ENCODE peak calls at places on chromosomes 5 and 9, in ten cellular contexts. One of them, this sample, is unnamed.

GRCh38 chr5:2017540-2018389 is 135.0 kb upstream of the IRX4 start:
- DNase-seq in psoas muscle: no peak
- DNase-seq in heart left ventricle: no peak
- DNase-seq in fibroblast of lung: peak
- DNase-seq in suprapubic skin: no peak
- DNase-seq in OCI-LY7: peak
- DNase-seq in sigmoid colon: no peak
- DNase-seq in stomach: no peak
- DNase-seq in PC-9: no peak
- DNase-seq in CD4-positive, CD25-positive, alpha-beta regulatory T cell: peak
- DNase-seq in this sample: peak

GRCh38 chr9:116647515-116647809 is 39.6 kb upstream of the TRIM32 start:
- DNase-seq in heart left ventricle: peak
- DNase-seq in stomach: no peak
- DNase-seq in PC-9: no peak
- DNase-seq in OCI-LY7: no peak
- DNase-seq in suprapubic skin: peak
- DNase-seq in sigmoid colon: no peak
- DNase-seq in CD4-positive, CD25-positive, alpha-beta regulatory T cell: no peak
- DNase-seq in fibroblast of lung: no peak
- DNase-seq in psoas muscle: peak
- DNase-seq in this sample: no peak

GRCh38 chr9:2248768-2249167 is 233.6 kb downstream of the SMARCA2 start:
- DNase-seq in stomach: no peak
- DNase-seq in OCI-LY7: no peak
- DNase-seq in psoas muscle: no peak
- DNase-seq in suprapubic skin: no peak
- DNase-seq in CD4-positive, CD25-positive, alpha-beta regulatory T cell: no peak
- DNase-seq in heart left ventricle: no peak
- DNase-seq in PC-9: no peak
- DNase-seq in fibroblast of lung: no peak
- DNase-seq in sigmoid colon: no peak
- DNase-seq in this sample: no peak

GRCh38 chr9:129511320-129511900 is 109.5 kb downstream of the C9orf50 start:
- DNase-seq in suprapubic skin: no peak
- DNase-seq in heart left ventricle: no peak
- DNase-seq in PC-9: no peak
- DNase-seq in stomach: no peak
- DNase-seq in fibroblast of lung: no peak
- DNase-seq in sigmoid colon: no peak
- DNase-seq in OCI-LY7: no peak
- DNase-seq in CD4-positive, CD25-positive, alpha-beta regulatory T cell: no peak
- DNase-seq in psoas muscle: no peak
- DNase-seq in this sample: no peak

GRCh38 chr9:12854218-12854617 is 79.4 kb downstream of the LURAP1L start:
- DNase-seq in heart left ventricle: no peak
- DNase-seq in sigmoid colon: no peak
- DNase-seq in fibroblast of lung: no peak
- DNase-seq in CD4-positive, CD25-positive, alpha-beta regulatory T cell: no peak
- DNase-seq in psoas muscle: no peak
- DNase-seq in OCI-LY7: no peak
- DNase-seq in stomach: no peak
- DNase-seq in PC-9: peak
- DNase-seq in suprapubic skin: no peak
- DNase-seq in this sample: no peak

GRCh38 chr5:56440871-56441740 is 208.0 kb upstream of the ANKRD55 start:
- DNase-seq in CD4-positive, CD25-positive, alpha-beta regulatory T cell: no peak
- DNase-seq in OCI-LY7: no peak
- DNase-seq in PC-9: peak
- DNase-seq in fibroblast of lung: peak
- DNase-seq in stomach: no peak
- DNase-seq in sigmoid colon: no peak
- DNase-seq in heart left ventricle: no peak
- DNase-seq in suprapubic skin: no peak
- DNase-seq in psoas muscle: no peak
- DNase-seq in this sample: no peak

GRCh38 chr5:11324521-11325289 is 563.7 kb upstream of the DAP start:
- DNase-seq in OCI-LY7: no peak
- DNase-seq in fibroblast of lung: no peak
- DNase-seq in stomach: no peak
- DNase-seq in sigmoid colon: no peak
- DNase-seq in PC-9: no peak
- DNase-seq in suprapubic skin: no peak
- DNase-seq in CD4-positive, CD25-positive, alpha-beta regulatory T cell: no peak
- DNase-seq in psoas muscle: no peak
- DNase-seq in heart left ventricle: no peak
- DNase-seq in this sample: no peak

GRCh38 chr9:100724932-100725331 is 147.1 kb downstream of the CAVIN4 start:
- DNase-seq in OCI-LY7: no peak
- DNase-seq in fibroblast of lung: no peak
- DNase-seq in suprapubic skin: no peak
- DNase-seq in sigmoid colon: no peak
- DNase-seq in PC-9: no peak
- DNase-seq in heart left ventricle: no peak
- DNase-seq in CD4-positive, CD25-positive, alpha-beta regulatory T cell: no peak
- DNase-seq in stomach: no peak
- DNase-seq in psoas muscle: no peak
- DNase-seq in this sample: no peak

DNA sequence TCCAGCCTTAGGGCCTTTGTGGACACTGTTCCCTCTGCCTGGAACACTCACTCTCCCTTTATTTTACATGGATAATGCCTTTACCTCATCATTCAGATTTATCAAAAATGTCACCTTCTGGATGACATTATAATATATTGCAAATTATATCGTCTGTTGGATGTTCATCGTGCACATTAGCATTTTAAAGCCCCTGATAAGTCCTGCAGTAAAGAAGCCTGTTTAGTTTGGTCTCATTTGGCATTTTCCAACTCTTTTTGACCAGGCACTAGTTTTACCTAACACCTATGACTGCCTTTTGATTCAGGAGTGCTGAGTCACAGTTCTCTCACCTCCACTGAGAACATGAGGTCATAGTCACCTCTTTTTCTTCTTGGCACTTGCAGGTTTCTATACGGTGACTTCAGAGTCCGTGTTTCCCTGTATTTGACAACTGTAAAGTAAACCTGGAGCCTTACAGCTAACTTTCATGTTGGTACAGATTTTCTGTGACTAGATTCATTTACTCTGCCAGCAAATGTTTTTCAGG is 57.7 kb upstream of the STC2 start:
- DNase-seq in PC-9: peak
- DNase-seq in OCI-LY7: no peak
- DNase-seq in psoas muscle: no peak
- DNase-seq in sigmoid colon: no peak
- DNase-seq in heart left ventricle: no peak
- DNase-seq in CD4-positive, CD25-positive, alpha-beta regulatory T cell: no peak
- DNase-seq in stomach: no peak
- DNase-seq in suprapubic skin: no peak
- DNase-seq in fibroblast of lung: no peak
- DNase-seq in this sample: no peak
- H3K27ac ChIP-seq in PC-9: peak
- H3K27ac ChIP-seq in OCI-LY7: no peak
- H3K27ac ChIP-seq in psoas muscle: no peak
- H3K27ac ChIP-seq in sigmoid colon: no peak
- H3K27ac ChIP-seq in heart left ventricle: no peak
- H3K27ac ChIP-seq in CD4-positive, CD25-positive, alpha-beta regulatory T cell: no peak
- H3K27ac ChIP-seq in stomach: no peak
- H3K27ac ChIP-seq in suprapubic skin: no peak
- H3K27ac ChIP-seq in fibroblast of lung: no peak
- H3K27ac ChIP-seq in this sample: no peak

DNA sequence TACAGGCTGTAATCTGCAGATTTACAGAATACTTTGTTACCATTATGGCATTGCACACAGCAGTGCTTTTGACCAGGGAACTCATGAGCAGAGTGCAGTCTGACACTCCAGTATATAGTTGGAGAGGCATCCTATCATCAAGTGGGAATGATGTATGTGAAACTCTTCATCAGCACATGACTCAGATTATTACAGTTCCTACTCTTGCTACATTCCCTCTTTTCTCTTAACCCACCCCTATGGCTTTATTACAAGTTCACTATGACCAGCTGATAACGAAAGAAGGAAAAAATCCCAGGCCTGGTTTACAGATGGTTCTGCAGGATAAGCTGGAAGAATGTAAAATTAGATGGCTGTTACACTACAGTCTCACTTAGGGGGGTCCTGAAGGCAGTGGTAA is 385.9 kb downstream of the RASEF start:
- DNase-seq in suprapubic skin: no peak
- DNase-seq in heart left ventricle: no peak
- DNase-seq in stomach: no peak
- DNase-seq in PC-9: no peak
- DNase-seq in fibroblast of lung: no peak
- DNase-seq in sigmoid colon: no peak
- DNase-seq in CD4-positive, CD25-positive, alpha-beta regulatory T cell: no peak
- DNase-seq in OCI-LY7: no peak
- DNase-seq in psoas muscle: no peak
- DNase-seq in this sample: no peak
- H3K27ac ChIP-seq in suprapubic skin: no peak
- H3K27ac ChIP-seq in heart left ventricle: no peak
- H3K27ac ChIP-seq in stomach: no peak
- H3K27ac ChIP-seq in PC-9: no peak
- H3K27ac ChIP-seq in fibroblast of lung: no peak
- H3K27ac ChIP-seq in sigmoid colon: no peak
- H3K27ac ChIP-seq in CD4-positive, CD25-positive, alpha-beta regulatory T cell: no peak
- H3K27ac ChIP-seq in OCI-LY7: no peak
- H3K27ac ChIP-seq in psoas muscle: no peak
- H3K27ac ChIP-seq in this sample: no peak

DNA sequence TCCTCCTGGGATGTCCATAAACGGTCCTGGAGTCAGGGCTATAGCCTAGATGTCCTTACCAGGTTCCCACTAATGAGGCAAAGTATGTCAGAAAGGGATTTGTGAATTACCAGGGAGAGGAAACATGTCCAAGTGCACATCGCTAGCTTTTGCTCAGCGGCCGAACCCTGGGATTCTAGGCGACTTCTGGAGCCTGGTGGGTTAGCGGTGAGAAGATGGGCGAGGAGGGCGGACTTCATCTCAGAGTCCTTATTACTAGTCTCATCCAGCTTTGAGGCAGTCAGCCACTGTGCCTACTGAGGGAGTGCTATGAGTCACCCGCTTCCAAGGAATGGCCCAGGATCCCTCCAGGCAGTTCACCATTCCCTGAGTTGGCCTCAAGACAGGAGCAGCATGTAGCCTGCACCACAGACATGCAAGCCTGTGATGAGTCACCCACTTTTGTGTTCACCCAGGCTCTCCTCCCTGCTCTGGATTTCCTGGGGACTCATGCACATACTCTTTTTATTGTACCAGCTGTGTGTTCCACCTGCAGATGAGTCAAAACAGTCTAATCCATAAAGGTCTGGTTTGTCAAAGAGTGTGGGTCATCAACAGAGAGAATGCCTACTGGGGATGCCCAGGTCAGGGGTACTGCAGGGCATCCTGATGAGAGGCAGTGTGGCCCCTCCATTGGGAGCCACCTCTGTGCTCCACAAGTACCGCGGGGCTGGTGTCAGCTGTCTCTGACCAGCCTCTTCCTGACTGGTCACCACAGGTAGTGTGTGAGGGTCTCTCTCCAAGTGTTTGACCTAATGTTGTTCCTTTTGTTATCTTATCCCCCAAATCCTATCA is 20.2 kb downstream of the SLC22A5 start:
- DNase-seq in PC-9: peak
- DNase-seq in fibroblast of lung: peak
- DNase-seq in psoas muscle: peak
- DNase-seq in suprapubic skin: peak
- DNase-seq in sigmoid colon: peak
- DNase-seq in stomach: peak
- DNase-seq in CD4-positive, CD25-positive, alpha-beta regulatory T cell: no peak
- DNase-seq in OCI-LY7: no peak
- DNase-seq in heart left ventricle: peak
- DNase-seq in this sample: peak
- H3K27ac ChIP-seq in PC-9: peak
- H3K27ac ChIP-seq in fibroblast of lung: peak
- H3K27ac ChIP-seq in psoas muscle: peak
- H3K27ac ChIP-seq in suprapubic skin: peak
- H3K27ac ChIP-seq in sigmoid colon: peak
- H3K27ac ChIP-seq in stomach: peak
- H3K27ac ChIP-seq in CD4-positive, CD25-positive, alpha-beta regulatory T cell: no peak
- H3K27ac ChIP-seq in OCI-LY7: no peak
- H3K27ac ChIP-seq in heart left ventricle: peak
- H3K27ac ChIP-seq in this sample: peak

GRCh38 chr9:132594412-132594811 is 12.0 kb downstream of the BARHL1 start:
- DNase-seq in CD4-positive, CD25-positive, alpha-beta regulatory T cell: no peak
- DNase-seq in psoas muscle: no peak
- DNase-seq in PC-9: no peak
- DNase-seq in stomach: no peak
- DNase-seq in fibroblast of lung: no peak
- DNase-seq in sigmoid colon: no peak
- DNase-seq in OCI-LY7: no peak
- DNase-seq in heart left ventricle: no peak
- DNase-seq in suprapubic skin: no peak
- DNase-seq in this sample: no peak

GRCh38 chr9:132595319-132595718 is 12.9 kb downstream of the BARHL1 start:
- DNase-seq in sigmoid colon: no peak
- DNase-seq in stomach: no peak
- DNase-seq in fibroblast of lung: no peak
- DNase-seq in psoas muscle: no peak
- DNase-seq in heart left ventricle: no peak
- DNase-seq in OCI-LY7: no peak
- DNase-seq in PC-9: peak
- DNase-seq in CD4-positive, CD25-positive, alpha-beta regulatory T cell: no peak
- DNase-seq in suprapubic skin: no peak
- DNase-seq in this sample: no peak

GRCh38 chr9:132600326-132600984 is 18.0 kb downstream of the BARHL1 start:
- DNase-seq in CD4-positive, CD25-positive, alpha-beta regulatory T cell: no peak
- DNase-seq in suprapubic skin: no peak
- DNase-seq in psoas muscle: no peak
- DNase-seq in heart left ventricle: no peak
- DNase-seq in fibroblast of lung: no peak
- DNase-seq in sigmoid colon: no peak
- DNase-seq in PC-9: peak
- DNase-seq in OCI-LY7: no peak
- DNase-seq in stomach: no peak
- DNase-seq in this sample: no peak

GRCh38 chr9:132596200-132596599 is 13.8 kb downstream of the BARHL1 start:
- DNase-seq in suprapubic skin: no peak
- DNase-seq in stomach: no peak
- DNase-seq in sigmoid colon: no peak
- DNase-seq in psoas muscle: no peak
- DNase-seq in heart left ventricle: no peak
- DNase-seq in CD4-positive, CD25-positive, alpha-beta regulatory T cell: no peak
- DNase-seq in PC-9: peak
- DNase-seq in fibroblast of lung: no peak
- DNase-seq in OCI-LY7: no peak
- DNase-seq in this sample: no peak

DNA sequence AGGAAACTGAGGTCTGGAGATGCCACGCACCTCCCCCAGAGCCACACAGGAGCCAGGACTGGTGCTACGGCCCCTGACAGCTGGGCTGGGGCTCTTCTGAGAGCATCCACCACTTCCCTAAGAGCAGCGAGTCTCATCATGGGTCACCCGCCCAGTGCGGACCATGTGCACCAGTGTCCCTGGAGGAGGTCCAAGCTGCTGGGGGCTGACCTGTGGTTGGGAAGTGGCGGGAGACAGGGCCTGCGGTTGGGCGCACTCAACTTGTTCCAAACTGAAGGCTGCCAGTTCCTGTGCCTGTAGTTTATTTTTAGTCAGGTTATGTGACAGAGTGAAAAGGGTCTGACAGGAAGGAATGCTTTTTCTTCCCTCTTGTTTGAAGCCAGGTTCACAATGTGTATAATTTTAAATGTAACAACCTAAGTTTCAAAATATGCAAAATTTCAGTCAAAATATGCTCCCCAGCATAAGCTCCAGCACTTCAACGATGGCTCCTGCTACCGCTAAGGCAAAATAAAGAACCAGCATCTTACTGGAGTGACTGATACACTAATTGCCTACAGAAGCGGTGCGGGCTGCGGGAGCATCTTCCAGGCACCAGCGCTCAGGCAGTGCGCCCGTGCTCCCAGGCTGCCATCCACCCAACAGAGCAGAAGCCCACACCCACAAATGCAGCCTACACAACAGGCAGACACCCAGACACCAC is 14.8 kb downstream of the BARHL1 start:
- DNase-seq in OCI-LY7: no peak
- DNase-seq in sigmoid colon: no peak
- DNase-seq in fibroblast of lung: peak
- DNase-seq in CD4-positive, CD25-positive, alpha-beta regulatory T cell: no peak
- DNase-seq in PC-9: peak
- DNase-seq in suprapubic skin: no peak
- DNase-seq in stomach: no peak
- DNase-seq in heart left ventricle: peak
- DNase-seq in psoas muscle: peak
- DNase-seq in this sample: no peak
- H3K27ac ChIP-seq in OCI-LY7: no peak
- H3K27ac ChIP-seq in sigmoid colon: no peak
- H3K27ac ChIP-seq in fibroblast of lung: no peak
- H3K27ac ChIP-seq in CD4-positive, CD25-positive, alpha-beta regulatory T cell: no peak
- H3K27ac ChIP-seq in PC-9: no peak
- H3K27ac ChIP-seq in suprapubic skin: no peak
- H3K27ac ChIP-seq in stomach: no peak
- H3K27ac ChIP-seq in heart left ventricle: peak
- H3K27ac ChIP-seq in psoas muscle: no peak
- H3K27ac ChIP-seq in this sample: no peak

This sample was measured in Panc1.